ENCODE peak calls at places on chromosomes 12 and 14, in six cellular contexts. G, B, S, N, O and X are unnamed samples. For H3K4me1, the result is how much of the 10 kb centered on the place peaks cover.

GRCh38 chr12:88782357-88782756 is 202.1 kb upstream of the KITLG start:
- DNase-seq in B (no peak), S (no peak), G (no peak), N (no peak), O (no peak), X (no peak)

GRCh38 chr14:23481362-23481970 is 12.0 kb downstream of the NGDN start:
- DNase-seq in B (no peak), S (no peak), N (no peak), O (no peak), G (no peak), X (no peak)

GRCh38 chr14:97546491-97546890 is 749.3 kb downstream of the VRK1 start:
- DNase-seq in S (no peak), O (no peak), G (no peak), N (no peak), B (no peak), X (no peak)

GRCh38 chr14:72636871-72637270 is 257.0 kb downstream of the DPF3 start:
- DNase-seq in N (no peak), B (no peak), O (no peak), G (no peak), S (no peak), X (no peak)

GRCh38 chr14:56630707-56631106 is 51.1 kb downstream of the TMEM260 start:
- DNase-seq in O (no peak), S (no peak), N (no peak), G (no peak), B (no peak), X (no peak)

GRCh38 chr12:83018063-83018462 is 331.4 kb downstream of the TMTC2 start:
- DNase-seq in N (no peak), B (no peak), S (no peak), G (no peak), O (no peak), X (no peak)

GRCh38 chr12:120094485-120094884 is 22.1 kb downstream of the RAB35 start:
- DNase-seq in N (no peak), S (no peak), B (no peak), O (no peak), G (no peak), X (no peak)

GRCh38 chr12:14399871-14400270 is 34.4 kb downstream of the ATF7IP start:
- DNase-seq in B (no peak), O (no peak), N (no peak), S (no peak), G (no peak), X (no peak)

GRCh38 chr12:7129647-7130536 is at the start of gene CLSTN3:
- DNase-seq in N (peak), G (no peak), O (peak), B (peak), S (peak), X (peak)

GRCh38 chr12:131764738-131765137 is 53.8 kb downstream of the SFSWAP start:
- DNase-seq in O (no peak), S (no peak), N (no peak), B (no peak), G (no peak), X (peak)

GRCh38 chr14:36647827-36648753 is 13.6 kb upstream of the PAX9 start:
- DNase-seq in O (no peak), G (peak), N (no peak), S (no peak), B (no peak), X (no peak)

GRCh38 chr12:23950011-23950774 is 723 bp upstream of the SOX5 start:
- DNase-seq in N (no peak), B (no peak), G (no peak), O (no peak), S (no peak), X (no peak)

GRCh38 chr12:88450130-88450529 is 130.1 kb downstream of the KITLG start:
- DNase-seq in N (no peak), S (no peak), G (no peak), O (no peak), B (no peak), X (no peak)

GRCh38 chr14:94550041-94550440 is 11.2 kb upstream of the SERPINA4 start:
- DNase-seq in B (no peak), N (no peak), G (no peak), S (no peak), O (no peak), X (no peak)

GRCh38 chr12:105196090-105196489 is 39.9 kb downstream of the APPL2 start:
- DNase-seq in G (no peak), B (no peak), O (no peak), S (no peak), N (no peak), X (no peak)

GRCh38 chr14:101102875-101103274 is 199.4 kb upstream of the RTL1 start:
- DNase-seq in G (no peak), B (no peak), O (no peak), N (peak), S (no peak), X (peak)

GRCh38 chr12:27554421-27555186 is 30.6 kb downstream of the PPFIBP1 start:
- DNase-seq in G (no peak), O (no peak), S (peak), B (peak), N (no peak), X (peak)

GRCh38 chr14:99257122-99257672 is 14.8 kb downstream of the BCL11B start:
- DNase-seq in N (no peak), S (no peak), B (no peak), O (no peak), G (no peak), X (no peak)

GRCh38 chr12:85831327-85831990 is 4.8 kb downstream of the RASSF9 start:
- DNase-seq in B (no peak), O (no peak), N (no peak), S (no peak), G (no peak), X (no peak)

GRCh38 chr12:69988601-69989194 is 163.7 kb downstream of the MYRFL start:
- DNase-seq in G (no peak), B (no peak), S (no peak), O (no peak), N (no peak), X (no peak)

GRCh38 chr14:90883782-90884181 is 67.6 kb upstream of the TTC7B start:
- DNase-seq in N (no peak), G (no peak), S (no peak), B (no peak), O (no peak), X (no peak)

GRCh38 chr14:64708148-64709004 is 4.2 kb downstream of the PLEKHG3 start:
- DNase-seq in O (no peak), B (no peak), G (peak), S (no peak), N (peak), X (peak)

GRCh38 chr12:14557966-14558365 is 9.7 kb downstream of the PLBD1 start:
- DNase-seq in G (no peak), N (no peak), S (no peak), B (no peak), O (no peak), X (no peak)

GRCh38 chr12:47754881-47755280 is 3.8 kb downstream of the RAPGEF3 start:
- DNase-seq in N (peak), B (no peak), G (no peak), S (peak), O (peak), X (no peak)

GRCh38 chr12:11723993-11724392 is 74.5 kb downstream of the ETV6 start:
- DNase-seq in O (no peak), G (no peak), N (no peak), B (no peak), S (no peak), X (no peak)

GRCh38 chr14:72775923-72776554 is 117.9 kb downstream of the DPF3 start:
- DNase-seq in S (no peak), N (no peak), B (no peak), G (no peak), O (no peak), X (no peak)

GRCh38 chr14:33393895-33394405 is 455.3 kb downstream of the NPAS3 start:
- DNase-seq in S (no peak), G (no peak), O (no peak), N (no peak), B (no peak), X (no peak)

GRCh38 chr12:85076688-85077430 is 40.7 kb downstream of the LRRIQ1 start:
- DNase-seq in N (no peak), B (peak), S (no peak), O (no peak), G (peak), X (no peak)

GRCh38 chr12:42759622-42760273 is 170.2 kb upstream of the PRICKLE1 start:
- DNase-seq in G (no peak), S (peak), O (peak), B (peak), N (peak), X (peak)

GRCh38 chr12:41967668-41968649 is 176.7 kb downstream of the GXYLT1 start:
- DNase-seq in S (no peak), G (no peak), B (no peak), O (no peak), N (no peak), X (no peak)

GRCh38 chr14:37550511-37550910 is 44.5 kb downstream of the FOXA1 start:
- DNase-seq in O (no peak), N (no peak), S (no peak), B (no peak), G (no peak), X (no peak)

GRCh38 chr12:89838846-89839245 is 130.2 kb upstream of the ATP2B1 start:
- DNase-seq in B (no peak), S (no peak), N (no peak), G (no peak), O (no peak), X (no peak)

GRCh38 chr12:126883737-126884136 is 1383.2 kb upstream of the TMEM132C start:
- DNase-seq in B (no peak), N (no peak), S (no peak), O (no peak), G (no peak), X (no peak)

GRCh38 chr12:40907115-40907521 is 214.9 kb downstream of the CNTN1 start:
- DNase-seq in G (peak), B (no peak), O (no peak), N (no peak), S (no peak), X (no peak)

GRCh38 chr14:61461808-61462275 is 140.5 kb downstream of the PRKCH start:
- DNase-seq in S (no peak), B (no peak), G (peak), N (no peak), O (no peak), X (no peak)

GRCh38 chr12:8453796-8454195 is 2.0 kb upstream of the CLEC6A start:
- DNase-seq in O (no peak), S (no peak), N (no peak), B (no peak), G (no peak), X (no peak)

GRCh38 chr14:69644814-69645213 is 33.4 kb downstream of the SUSD6 start:
- DNase-seq in B (no peak), O (no peak), N (no peak), S (no peak), G (no peak), X (no peak)

GRCh38 chr14:69651653-69652052 is 40.3 kb downstream of the SUSD6 start:
- DNase-seq in S (no peak), B (no peak), G (no peak), N (no peak), O (no peak), X (no peak)

GRCh38 chr14:69647216-69647615 is 35.8 kb downstream of the SUSD6 start:
- DNase-seq in G (no peak), N (no peak), S (no peak), O (no peak), B (no peak), X (no peak)

GRCh38 chr14:69650948-69651369 is 39.6 kb downstream of the SUSD6 start:
- DNase-seq in S (no peak), N (no peak), B (no peak), G (no peak), O (no peak), X (no peak)

GRCh38 chr14:69648480-69649414 is 37.4 kb downstream of the SUSD6 start:
- DNase-seq in S (no peak), G (peak), N (no peak), B (no peak), O (no peak), X (no peak)
- H3K4me1 ChIP-seq in S (half or more), G (half or more), N (half or more), B (under half), O (half or more), X (under half)

GRCh38 chr12:68310370-68310769 is 21.8 kb downstream of the MDM1 start:
- DNase-seq in G (no peak), N (no peak), S (no peak), O (no peak), B (no peak), X (no peak)
- TF ChIP-seq POLR2A in G (no peak), N (no peak), S (no peak), O (no peak), B (no peak), X (no peak)

GRCh38 chr14:54838931-54839512 is 63.6 kb downstream of the GCH1 start:
- DNase-seq in O (no peak), G (no peak), B (no peak), N (no peak), S (no peak), X (no peak)

GRCh38 chr14:54840336-54840735 is 62.3 kb downstream of the GCH1 start:
- DNase-seq in N (no peak), B (no peak), S (no peak), G (no peak), O (no peak), X (no peak)

GRCh38 chr14:54837508-54838149 is 65.0 kb downstream of the GCH1 start:
- DNase-seq in S (no peak), B (no peak), O (no peak), G (no peak), N (peak), X (no peak)

GRCh38 chr14:54839681-54840080 is 62.9 kb downstream of the GCH1 start:
- DNase-seq in B (peak), G (no peak), O (no peak), S (no peak), N (no peak), X (no peak)

DNA sequence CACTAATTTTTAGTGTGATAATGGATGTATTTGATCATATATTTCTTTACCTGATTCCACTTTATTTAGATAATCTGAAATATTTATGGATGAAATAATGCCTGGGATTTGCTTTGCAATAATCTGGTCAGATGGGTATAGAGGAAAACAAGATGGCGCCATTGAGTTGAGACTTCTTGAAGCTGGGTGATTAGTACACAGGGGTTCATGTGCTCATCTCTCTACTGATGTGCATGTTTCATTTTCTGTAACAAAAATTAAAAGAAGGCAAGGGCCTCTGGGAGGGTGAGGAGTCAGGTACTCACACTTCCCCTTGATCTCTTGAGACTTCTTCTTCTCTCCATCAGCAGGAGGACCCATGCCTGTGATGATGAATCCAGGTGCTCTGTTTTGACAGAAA is 61.8 kb downstream of the GCH1 start:
- DNase-seq in N (no peak), G (no peak), B (no peak), O (no peak), S (no peak), X (no peak)
- H3K4me1 ChIP-seq in N (under half), G (under half), B (under half), O (under half), S (under half), X (under half)

DNA sequence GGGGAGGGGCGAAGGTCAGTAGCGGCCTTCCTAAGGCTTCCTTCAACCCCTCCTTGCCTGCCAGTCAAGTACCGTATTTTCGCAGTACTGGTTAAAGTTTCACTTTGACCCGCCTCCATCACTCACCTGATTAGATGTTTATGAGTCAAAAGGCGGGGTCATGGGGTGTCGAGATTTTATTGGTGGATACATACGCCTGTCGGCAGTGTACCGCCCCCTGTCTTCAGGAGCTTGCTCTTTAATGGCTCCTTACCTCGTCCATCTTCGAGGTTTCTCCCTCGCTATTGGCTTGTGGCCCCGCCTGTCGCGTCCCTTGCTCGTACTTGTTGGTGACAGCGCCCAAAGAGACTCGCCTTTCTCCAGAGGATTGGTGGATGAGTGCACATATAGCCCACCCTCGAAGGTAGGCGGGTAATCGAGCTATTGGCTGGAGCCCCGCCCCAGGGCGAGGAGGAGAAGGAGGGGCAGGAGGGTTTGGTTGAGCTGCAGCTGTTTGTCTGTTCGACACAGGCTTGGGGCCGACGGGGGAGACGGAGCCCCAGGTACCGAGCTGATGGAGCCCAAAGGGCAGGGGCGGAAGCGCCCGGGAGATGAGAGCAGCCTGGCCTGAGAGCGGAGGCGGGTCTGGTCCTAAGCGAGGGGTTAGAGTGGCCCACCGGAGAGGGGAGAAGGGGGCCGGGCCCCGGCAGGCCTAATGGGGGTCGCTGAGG is at the start of gene RAB5B:
- DNase-seq in O (peak), B (peak), N (peak), S (peak), G (peak), X (peak)
- TF ChIP-seq POLR2A in O (peak), B (peak), N (peak), S (peak), G (peak), X (peak)